ENCODE peak calls at places on chromosomes 6 and 20, in six cellular contexts. One of them, this sample, is unnamed.

GRCh38 chr6:123808556-123808955 is 4.9 kb downstream of the NKAIN2 start:
- DNase-seq in BJ: no peak
- DNase-seq in Calu3: no peak
- DNase-seq in fibroblast of the aortic adventitia: no peak
- DNase-seq in neural crest cell: no peak
- DNase-seq in activated CD4-positive, alpha-beta T cell treated with anti-CD3 and anti-CD28 coated beads for 48 hours: no peak
- DNase-seq in this sample: no peak

GRCh38 chr20:37461376-37461775 is 59.7 kb upstream of the NNAT start:
- DNase-seq in BJ: no peak
- DNase-seq in Calu3: no peak
- DNase-seq in fibroblast of the aortic adventitia: no peak
- DNase-seq in neural crest cell: no peak
- DNase-seq in activated CD4-positive, alpha-beta T cell treated with anti-CD3 and anti-CD28 coated beads for 48 hours: no peak
- DNase-seq in this sample: no peak

GRCh38 chr6:142685852-142686718 is 258.9 kb downstream of the HIVEP2 start:
- DNase-seq in BJ: no peak
- DNase-seq in Calu3: no peak
- DNase-seq in fibroblast of the aortic adventitia: no peak
- DNase-seq in neural crest cell: no peak
- DNase-seq in activated CD4-positive, alpha-beta T cell treated with anti-CD3 and anti-CD28 coated beads for 48 hours: peak
- DNase-seq in this sample: no peak

GRCh38 chr6:134176283-134176975 is 124.0 kb upstream of the SLC2A12 start:
- DNase-seq in BJ: no peak
- DNase-seq in Calu3: peak
- DNase-seq in fibroblast of the aortic adventitia: peak
- DNase-seq in neural crest cell: peak
- DNase-seq in activated CD4-positive, alpha-beta T cell treated with anti-CD3 and anti-CD28 coated beads for 48 hours: peak
- DNase-seq in this sample: peak

GRCh38 chr6:160013987-160014868 is 45.3 kb downstream of the IGF2R start:
- DNase-seq in BJ: no peak
- DNase-seq in Calu3: no peak
- DNase-seq in fibroblast of the aortic adventitia: no peak
- DNase-seq in neural crest cell: no peak
- DNase-seq in activated CD4-positive, alpha-beta T cell treated with anti-CD3 and anti-CD28 coated beads for 48 hours: no peak
- DNase-seq in this sample: no peak

GRCh38 chr6:142855877-142856606 is 88.9 kb downstream of the HIVEP2 start:
- DNase-seq in BJ: no peak
- DNase-seq in Calu3: no peak
- DNase-seq in fibroblast of the aortic adventitia: no peak
- DNase-seq in neural crest cell: no peak
- DNase-seq in activated CD4-positive, alpha-beta T cell treated with anti-CD3 and anti-CD28 coated beads for 48 hours: peak
- DNase-seq in this sample: no peak

GRCh38 chr6:106849130-106849529 is 125.4 kb downstream of the CD24 start:
- DNase-seq in BJ: no peak
- DNase-seq in Calu3: no peak
- DNase-seq in fibroblast of the aortic adventitia: no peak
- DNase-seq in neural crest cell: no peak
- DNase-seq in activated CD4-positive, alpha-beta T cell treated with anti-CD3 and anti-CD28 coated beads for 48 hours: no peak
- DNase-seq in this sample: no peak

GRCh38 chr6:81818778-81819491 is 66.5 kb upstream of the TENT5A start:
- DNase-seq in BJ: no peak
- DNase-seq in Calu3: no peak
- DNase-seq in fibroblast of the aortic adventitia: no peak
- DNase-seq in neural crest cell: no peak
- DNase-seq in activated CD4-positive, alpha-beta T cell treated with anti-CD3 and anti-CD28 coated beads for 48 hours: no peak
- DNase-seq in this sample: no peak

GRCh38 chr6:108581932-108582500 is 21.3 kb downstream of the FOXO3 start:
- DNase-seq in BJ: no peak
- DNase-seq in Calu3: no peak
- DNase-seq in fibroblast of the aortic adventitia: peak
- DNase-seq in neural crest cell: no peak
- DNase-seq in activated CD4-positive, alpha-beta T cell treated with anti-CD3 and anti-CD28 coated beads for 48 hours: no peak
- DNase-seq in this sample: no peak